ENCODE peak calls at places on chromosomes 7 and 10, in seven cellular contexts. I, Q, X, R, V, Z and T are unnamed samples.

GRCh38 chr10:72309290-72310240 is 35.8 kb downstream of the DDIT4 start:
- DNase-seq in I (no peak), Q (no peak), X (no peak), R (peak; percentile 51), V (peak; percentile 43), Z (no peak), T (no peak)

GRCh38 chr10:131125511-131126225 is 185.9 kb downstream of the TCERG1L start:
- DNase-seq in I (no peak), Q (no peak), X (no peak), R (no peak), V (no peak), Z (no peak), T (no peak)

GRCh38 chr10:92110039-92110794 is 180.7 kb downstream of the CPEB3 start:
- DNase-seq in I (no peak), Q (no peak), X (no peak), R (no peak), V (no peak), Z (no peak), T (no peak)

GRCh38 chr10:101139421-101139911 is 8.4 kb downstream of the TLX1 start:
- DNase-seq in I (no peak), Q (no peak), X (no peak), R (no peak), V (no peak), Z (no peak), T (no peak)

GRCh38 chr10:125080984-125081383 is 79.4 kb downstream of the CTBP2 start:
- DNase-seq in I (no peak), Q (no peak), X (no peak), R (no peak), V (no peak), Z (no peak), T (no peak)

GRCh38 chr7:85039196-85039923 is 147.5 kb downstream of the SEMA3D start:
- DNase-seq in I (no peak), Q (no peak), X (no peak), R (no peak), V (no peak), Z (no peak), T (no peak)

GRCh38 chr10:68957284-68957615 is 1.3 kb downstream of the DDX21 start:
- DNase-seq in I (no peak), Q (no peak), X (no peak), R (no peak), V (no peak), Z (no peak), T (no peak)

GRCh38 chr7:121329460-121330052 is 756 bp downstream of the WNT16 start:
- DNase-seq in I (no peak), Q (no peak), X (no peak), R (peak; percentile 43), V (no peak), Z (no peak), T (no peak)

GRCh38 chr7:105581066-105581811 is at the start of gene EFCAB10:
- DNase-seq in I (peak; percentile 56), Q (no peak), X (no peak), R (peak; percentile 70), V (peak; percentile 26), Z (no peak), T (peak; percentile 51)

GRCh38 chr7:22771829-22772228 is 44.8 kb downstream of the IL6 start:
- DNase-seq in I (no peak), Q (no peak), X (no peak), R (no peak), V (no peak), Z (no peak), T (no peak)

GRCh38 chr7:103573479-103574058 is 127.6 kb upstream of the SLC26A5 start:
- DNase-seq in I (peak; percentile 18), Q (no peak), X (peak; percentile 24), R (no peak), V (no peak), Z (no peak), T (no peak)
- TF ChIP-seq CTCF in I (peak; percentile 30), Q (peak; percentile 53), X (peak; percentile 93), R (peak; percentile 57), V (peak; percentile 58), Z (peak; percentile 59), T (peak; percentile 67)

DNA sequence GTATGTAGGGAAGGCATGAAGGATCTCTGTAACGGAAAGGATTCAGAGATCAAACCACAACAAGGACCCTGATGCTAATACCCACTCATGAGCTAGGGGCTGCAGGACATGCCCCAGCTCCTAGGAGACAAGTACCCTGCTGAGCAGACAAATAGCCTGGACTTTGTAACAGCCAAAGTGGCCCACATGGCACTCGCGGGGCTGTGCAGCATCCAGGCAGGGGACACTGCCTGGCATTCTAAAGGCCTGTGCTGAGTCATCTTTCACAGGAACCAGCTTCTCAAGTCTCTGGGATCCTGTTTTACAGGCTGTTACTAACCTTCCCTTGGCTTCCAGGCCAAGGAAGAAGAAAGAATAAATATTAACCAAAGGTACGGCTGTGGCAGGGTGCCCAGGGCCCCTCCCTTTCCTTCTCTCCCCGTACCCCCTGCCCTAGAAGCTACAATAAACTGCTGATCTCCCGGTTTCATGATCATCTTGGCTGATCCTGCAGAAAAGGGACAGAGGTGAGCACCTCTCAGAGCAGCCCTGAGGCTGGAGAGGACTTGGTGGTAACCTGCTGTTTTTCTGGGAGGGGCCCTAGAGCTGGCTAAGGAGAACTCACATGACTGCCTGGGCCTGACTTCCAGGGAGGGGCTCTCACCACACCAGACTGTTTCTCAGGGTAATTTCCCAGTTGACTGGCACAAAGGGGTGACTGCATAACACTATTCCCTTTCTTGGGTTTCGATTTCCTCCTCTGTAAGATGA is 4.2 kb upstream of the RPEL1 start:
- DNase-seq in I (peak; percentile 86), Q (no peak), X (no peak), R (peak; percentile 89), V (peak; percentile 91), Z (no peak), T (no peak)
- H3K4me3 ChIP-seq in I (peak overlapping the region; percentile 18), Q (no peak overlapping the region), X (no peak overlapping the region), R (no peak overlapping the region), V (no peak overlapping the region), Z (no peak overlapping the region), T (no peak overlapping the region)

GRCh38 chr10:37760817-37761216 is 96.6 kb downstream of the ZNF248 start:
- DNase-seq in I (no peak), Q (no peak), X (no peak), R (no peak), V (no peak), Z (no peak), T (no peak)
- H3K9me3 ChIP-seq in I (no peaks in the 10 kb centered on the region), Q (peaks cover 12% of the 10 kb centered on the region), X (no peaks in the 10 kb centered on the region), R (peaks cover 47% of the 10 kb centered on the region), V (no peaks in the 10 kb centered on the region), Z (peaks cover 3% of the 10 kb centered on the region), T (peaks cover 2% of the 10 kb centered on the region)

GRCh38 chr7:24715661-24716479 is 41.4 kb downstream of the GSDME start:
- DNase-seq in I (peak; percentile 22), Q (no peak), X (peak; percentile 90), R (no peak), V (no peak), Z (no peak), T (no peak)
- TF ChIP-seq CTCF in I (peak; percentile 66), Q (peak; percentile 58), X (peak; percentile 69), R (no peak), V (no peak), Z (no peak), T (peak; percentile 37)